ENCODE peak calls at places on chromosomes 4 and X, in six cellular contexts. I is brain microvascular endothelial cell, G is IMR-90, P is GM12864, W is A673, U is tibial nerve. F is an unnamed sample.

GRCh38 chr4:182768821-182769220 is 148.4 kb downstream of the DCTD start:
- DNase-seq in I (peak), G (peak), P (no peak), W (no peak), U (no peak), F (no peak)

GRCh38 chr4:8675383-8675782 is 82.8 kb downstream of the CPZ start:
- DNase-seq in I (peak), G (peak), P (no peak), W (no peak), U (no peak), F (no peak)

GRCh38 chrX:19751068-19751467 is 136.3 kb downstream of the SH3KBP1 start:
- DNase-seq in I (no peak), G (no peak), P (no peak), W (no peak), U (no peak), F (no peak)

GRCh38 chrX:1500701-1501624 is 36.0 kb downstream of the P2RY8 start:
- DNase-seq in I (no peak), G (no peak), P (peak), W (no peak), U (no peak), F (no peak)

GRCh38 chr4:87863486-87863885 is 30.7 kb downstream of the MEPE start:
- DNase-seq in I (no peak), G (no peak), P (no peak), W (no peak), U (no peak), F (no peak)

GRCh38 chr4:154999950-155000578 is 208.4 kb upstream of the NPY2R start:
- DNase-seq in I (no peak), G (no peak), P (no peak), W (no peak), U (no peak), F (no peak)

GRCh38 chr4:94741304-94741703 is 16.5 kb upstream of the BMPR1B start:
- DNase-seq in I (peak), G (peak), P (no peak), W (no peak), U (no peak), F (no peak)

GRCh38 chrX:119423631-119424030 is 24.5 kb downstream of the SLC25A43 start:
- DNase-seq in I (no peak), G (peak), P (no peak), W (no peak), U (no peak), F (no peak)

GRCh38 chr4:687048-687974 is 1.6 kb downstream of the SLC49A3 start:
- DNase-seq in I (peak), G (peak), P (no peak), W (no peak), U (peak), F (peak)

GRCh38 chr4:98528882-98529281 is 129.5 kb downstream of the TSPAN5 start:
- DNase-seq in I (no peak), G (no peak), P (no peak), W (no peak), U (no peak), F (no peak)

GRCh38 chrX:4674028-4674782 is 960.8 kb upstream of the PRKX start:
- DNase-seq in I (no peak), G (no peak), P (no peak), W (no peak), U (no peak), F (no peak)

GRCh38 chr4:176189891-176190795 is 5.2 kb downstream of the SPATA4 start:
- DNase-seq in I (no peak), G (peak), P (no peak), W (no peak), U (no peak), F (no peak)

GRCh38 chr4:77636902-77637301 is 31.3 kb downstream of the CXCL13 start:
- DNase-seq in I (peak), G (peak), P (no peak), W (no peak), U (no peak), F (peak)

GRCh38 chr4:87406462-87406861 is 15.5 kb upstream of the HSD17B11 start:
- DNase-seq in I (no peak), G (no peak), P (no peak), W (peak), U (no peak), F (no peak)

GRCh38 chrX:149903889-149904748 is 23.1 kb downstream of the MAGEA8 start:
- DNase-seq in I (peak), G (peak), P (peak), W (peak), U (no peak), F (no peak)

GRCh38 chrX:109740076-109740809 is 7.2 kb upstream of the ACSL4 start:
- DNase-seq in I (peak), G (peak), P (no peak), W (no peak), U (no peak), F (no peak)

GRCh38 chr4:623914-624626 is 1.3 kb upstream of the PDE6B start:
- DNase-seq in I (no peak), G (no peak), P (no peak), W (no peak), U (no peak), F (no peak)

GRCh38 chrX:68710870-68711576 is 63.6 kb downstream of the STARD8 start:
- DNase-seq in I (peak), G (peak), P (no peak), W (peak), U (no peak), F (peak)

GRCh38 chrX:153763989-153764755 is at the start of gene PLXNB3:
- DNase-seq in I (peak), G (peak), P (peak), W (peak), U (peak), F (peak)

GRCh38 chrX:336227-336626 is 17.6 kb upstream of the GTPBP6 start:
- DNase-seq in I (no peak), G (no peak), P (no peak), W (no peak), U (no peak), F (no peak)

GRCh38 chr4:39043058-39043696 is 11.0 kb upstream of the TMEM156 start:
- DNase-seq in I (peak), G (peak), P (no peak), W (no peak), U (no peak), F (no peak)

GRCh38 chr4:127555106-127555505 is 77.7 kb upstream of the INTU start:
- DNase-seq in I (no peak), G (no peak), P (no peak), W (no peak), U (no peak), F (no peak)

GRCh38 chr4:63717384-63717783 is 691.9 kb downstream of the TECRL start:
- DNase-seq in I (no peak), G (no peak), P (no peak), W (peak), U (no peak), F (no peak)

GRCh38 chr4:90495211-90495610 is 368.0 kb downstream of the CCSER1 start:
- DNase-seq in I (no peak), G (no peak), P (no peak), W (no peak), U (no peak), F (no peak)

GRCh38 chr4:82694106-82694505 is 104.5 kb downstream of the SCD5 start:
- DNase-seq in I (no peak), G (no peak), P (no peak), W (no peak), U (no peak), F (no peak)

GRCh38 chr4:168560184-168560834 is 63.5 kb downstream of the PALLD start:
- DNase-seq in I (peak), G (peak), P (no peak), W (peak), U (no peak), F (no peak)

GRCh38 chr4:108045687-108046024 is 56.0 kb downstream of the HADH start:
- DNase-seq in I (no peak), G (no peak), P (no peak), W (no peak), U (no peak), F (no peak)

GRCh38 chr4:1608196-1608820 is 75.8 kb downstream of the FAM53A start:
- DNase-seq in I (no peak), G (no peak), P (no peak), W (no peak), U (no peak), F (no peak)

GRCh38 chr4:14924080-14924916 is 78.0 kb upstream of the CPEB2 start:
- DNase-seq in I (no peak), G (no peak), P (no peak), W (no peak), U (no peak), F (no peak)

GRCh38 chrX:75067931-75068330 is 88.2 kb downstream of the ABCB7 start:
- DNase-seq in I (no peak), G (peak), P (no peak), W (no peak), U (no peak), F (no peak)

GRCh38 chr4:19194672-19195071 is 1057.0 kb upstream of the SLIT2 start:
- DNase-seq in I (no peak), G (no peak), P (no peak), W (no peak), U (no peak), F (no peak)

GRCh38 chr4:158802914-158803313 is 34.1 kb downstream of the FNIP2 start:
- DNase-seq in I (no peak), G (no peak), P (no peak), W (no peak), U (no peak), F (no peak)

GRCh38 chrX:3178329-3178728 is 137.1 kb downstream of the ARSF start:
- DNase-seq in I (no peak), G (peak), P (no peak), W (no peak), U (no peak), F (no peak)

GRCh38 chr4:121706595-121707021 is 9.8 kb upstream of the ANXA5 start:
- DNase-seq in I (peak), G (peak), P (no peak), W (no peak), U (no peak), F (peak)

GRCh38 chr4:54499308-54500074 is 158.3 kb upstream of the KIT start:
- DNase-seq in I (peak), G (peak), P (no peak), W (peak), U (no peak), F (peak)

DNA sequence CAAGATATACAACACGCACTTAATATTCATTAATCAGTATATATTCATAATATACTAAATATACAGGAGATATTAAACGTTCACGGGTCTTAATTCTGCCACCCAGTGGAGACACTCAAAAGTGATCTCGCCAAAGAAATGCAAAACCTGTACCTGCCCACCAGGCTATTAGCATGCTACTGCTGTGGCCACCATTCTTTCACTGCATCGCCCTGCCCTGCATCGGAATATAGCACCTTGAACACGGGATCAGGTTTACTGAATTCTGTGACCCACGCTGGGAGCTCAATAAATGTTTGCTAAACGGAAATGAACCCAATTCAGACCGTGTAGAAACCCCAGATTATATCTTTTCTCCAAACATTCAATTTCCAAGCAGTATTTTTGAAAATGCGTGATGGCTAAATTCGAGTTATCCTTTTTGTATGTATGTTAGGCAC is 840 bp upstream of the CLCN3 start:
- DNase-seq in I (peak), G (peak), P (no peak), W (peak), U (no peak), F (no peak)
- TF ChIP-seq CTCF in I (peak), G (peak), P (peak), W (peak), U (peak), F (peak)

DNA sequence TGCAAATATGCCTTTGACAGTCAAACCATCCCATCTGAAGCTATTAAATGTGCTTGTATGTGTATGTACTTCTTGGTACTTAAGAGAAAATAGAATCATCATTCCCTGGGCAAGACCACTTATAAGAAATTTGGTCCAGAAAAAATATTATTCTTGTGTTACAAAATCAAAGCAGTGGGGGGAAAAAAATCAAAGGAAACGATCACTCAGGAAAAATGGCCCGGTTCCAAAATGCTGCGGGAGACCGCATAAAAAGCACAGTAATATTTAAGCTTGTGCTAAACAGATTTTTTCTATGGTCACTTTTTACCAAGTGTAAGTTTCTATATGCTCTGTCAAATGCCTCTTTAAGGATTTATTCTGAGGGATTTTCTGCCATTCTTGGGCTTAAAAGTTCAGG is 36.1 kb downstream of the RAI2 start:
- DNase-seq in I (no peak), G (no peak), P (no peak), W (no peak), U (no peak), F (no peak)
- H3K4me3 ChIP-seq in I (no peak), G (no peak), P (no peak), W (no peak), U (no peak), F (no peak)

GRCh38 chr4:46933686-46934085 is 24.6 kb upstream of the COX7B2 start:
- DNase-seq in I (no peak), G (no peak), P (no peak), W (no peak), U (no peak), F (no peak)

GRCh38 chr4:46931981-46932380 is 22.9 kb upstream of the COX7B2 start:
- DNase-seq in I (peak), G (peak), P (peak), W (peak), U (no peak), F (no peak)

GRCh38 chr4:46934731-46935130 is 25.7 kb upstream of the COX7B2 start:
- DNase-seq in I (no peak), G (no peak), P (no peak), W (no peak), U (no peak), F (no peak)

GRCh38 chr4:46937493-46937892 is 28.4 kb upstream of the COX7B2 start:
- DNase-seq in I (no peak), G (no peak), P (no peak), W (peak), U (no peak), F (no peak)
- TF ChIP-seq CTCF in I (no peak), G (peak), P (peak), W (peak), U (no peak), F (no peak)

GRCh38 chr4:52711834-52712171 is 39.4 kb downstream of the ERVMER34-1 start:
- DNase-seq in I (no peak), G (no peak), P (no peak), W (no peak), U (no peak), F (no peak)
- H3K4me3 ChIP-seq in I (peak), G (peak), P (peak), W (peak), U (peak), F (peak)

DNA sequence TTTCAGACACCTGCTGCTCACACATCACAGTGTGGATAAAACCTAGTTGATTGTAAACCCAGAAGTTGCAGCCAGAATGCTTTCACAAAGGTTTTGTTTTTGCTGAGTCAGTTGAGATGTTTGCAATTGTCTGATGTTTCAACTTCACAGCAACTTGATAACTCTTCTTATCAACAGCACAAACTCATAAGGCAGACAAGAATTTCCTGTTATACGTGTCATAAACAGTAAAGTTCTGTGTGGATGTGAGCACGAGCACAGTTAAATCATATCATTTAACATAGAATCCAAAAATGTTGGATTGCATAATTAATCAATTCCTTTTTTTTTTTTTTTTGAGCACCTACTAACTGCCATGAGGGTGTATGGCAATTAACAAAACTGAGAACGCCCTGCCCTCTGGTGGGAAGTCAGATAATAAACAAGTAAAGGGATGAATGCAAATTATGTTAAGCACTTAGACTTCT is 512.2 kb downstream of the PDHA2 start:
- DNase-seq in I (peak), G (no peak), P (no peak), W (peak), U (no peak), F (no peak)
- TF ChIP-seq CTCF in I (peak), G (no peak), P (no peak), W (peak), U (no peak), F (no peak)

GRCh38 chr4:109559983-109560686 is at the start of gene MCUB:
- DNase-seq in I (peak), G (peak), P (peak), W (peak), U (peak), F (peak)
- H3K4me3 ChIP-seq in I (peak), G (peak), P (peak), W (peak), U (peak), F (peak)